ENCODE peak calls at places on chromosomes 6 and 20, in seven cellular contexts. F is heart left ventricle, O is K562, S is A549, H is left ventricle myocardium inferior, W is endodermal cell, T is tibial nerve. G is an unnamed sample.
A peak's percentile ranks its signal among the peaks of the same experiment; 100 is the strongest.

GRCh38 chr6:25359191-25359861 is 80.2 kb downstream of the CARMIL1 start:
- DNase-seq in O (no peak), F (peak; percentile 36), T (peak; percentile 36), W (peak; percentile 45), H (peak; percentile 37), S (peak; percentile 7), G (no peak)

GRCh38 chr20:24577271-24577909 is 108.0 kb downstream of the SYNDIG1 start:
- DNase-seq in W (peak; percentile 61), S (no peak), T (no peak), H (no peak), F (no peak), O (no peak), G (no peak)

GRCh38 chr6:139407718-139408222 is 33.3 kb upstream of the CITED2 start:
- DNase-seq in O (no peak), W (no peak), H (no peak), F (no peak), T (no peak), S (peak; percentile 60), G (peak; percentile 71)

GRCh38 chr6:148351277-148351676 is 8.6 kb downstream of the SASH1 start:
- DNase-seq in T (no peak), F (no peak), S (no peak), W (no peak), H (no peak), O (no peak), G (no peak)

GRCh38 chr6:168206186-168206585 is 113.4 kb downstream of the DACT2 start:
- DNase-seq in W (peak; percentile 29), H (no peak), F (no peak), O (no peak), S (no peak), T (no peak), G (no peak)

GRCh38 chr20:47455133-47456040 is 46.3 kb upstream of the NCOA3 start:
- DNase-seq in W (no peak), F (no peak), S (peak; percentile 86), O (no peak), T (no peak), H (no peak), G (no peak)

GRCh38 chr6:24426729-24427446 is 24.2 kb downstream of the MRS2 start:
- DNase-seq in W (no peak), F (no peak), T (no peak), H (no peak), S (no peak), O (no peak), G (no peak)

GRCh38 chr20:23296841-23297701 is 53.5 kb upstream of the NXT1 start:
- DNase-seq in W (no peak), O (no peak), F (no peak), T (peak; percentile 34), H (no peak), S (no peak), G (no peak)

GRCh38 chr6:30990422-30991086 is 7.0 kb downstream of the MUC21 start:
- DNase-seq in H (no peak), O (no peak), T (no peak), S (no peak), F (no peak), W (no peak), G (no peak)

GRCh38 chr6:135181333-135182119 is 418 bp downstream of the MYB start:
- DNase-seq in T (no peak), O (no peak), S (peak; percentile 10), H (no peak), W (no peak), F (no peak), G (no peak)

GRCh38 chr6:90251295-90251992 is 45.2 kb downstream of the BACH2 start:
- DNase-seq in W (no peak), O (no peak), T (no peak), H (no peak), S (no peak), F (no peak), G (no peak)

GRCh38 chr6:90247262-90247661 is 49.4 kb downstream of the BACH2 start:
- DNase-seq in H (no peak), F (no peak), O (no peak), S (no peak), T (no peak), W (no peak), G (no peak)

GRCh38 chr6:90249458-90249857 is 47.2 kb downstream of the BACH2 start:
- DNase-seq in O (no peak), T (no peak), F (no peak), W (no peak), H (no peak), S (no peak), G (no peak)

GRCh38 chr6:90249044-90249443 is 47.6 kb downstream of the BACH2 start:
- DNase-seq in O (no peak), F (no peak), T (no peak), S (no peak), H (no peak), W (no peak), G (no peak)

DNA sequence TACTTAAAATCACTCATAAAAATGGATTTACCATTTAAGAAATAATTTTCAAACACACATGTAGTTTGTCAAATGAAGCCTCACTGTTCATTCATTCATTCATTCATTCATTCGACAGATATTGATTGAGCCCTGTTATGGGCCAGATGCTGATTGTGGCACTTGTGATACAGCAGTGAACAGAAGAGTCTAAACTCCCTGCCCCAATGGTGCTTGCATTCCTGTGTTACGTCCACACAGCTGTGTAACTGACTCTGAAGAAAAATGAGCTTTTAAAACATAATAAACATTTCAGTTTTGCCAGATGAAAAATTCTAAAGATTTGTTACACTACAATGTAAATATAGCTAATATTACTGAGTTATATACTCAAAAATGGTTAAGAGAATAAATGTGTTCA is 46.2 kb downstream of the BACH2 start:
- DNase-seq in O (no peak), F (no peak), H (no peak), W (no peak), T (no peak), S (no peak), G (no peak)
- H3K4me1 ChIP-seq in O (no peaks in the 10 kb centered on the region), F (no peaks in the 10 kb centered on the region), H (no peaks in the 10 kb centered on the region), W (no peaks in the 10 kb centered on the region), T (no peaks in the 10 kb centered on the region), S (no peaks in the 10 kb centered on the region), G (no peaks in the 10 kb centered on the region)

GRCh38 chr6:109477725-109478124 is 5.3 kb downstream of the ZBTB24 start:
- DNase-seq in F (no peak), T (no peak), O (no peak), H (no peak), S (no peak), W (no peak), G (no peak)

GRCh38 chr6:109477184-109477583 is 5.8 kb downstream of the ZBTB24 start:
- DNase-seq in H (no peak), O (no peak), S (no peak), F (no peak), T (no peak), W (no peak), G (no peak)

GRCh38 chr6:109475625-109476024 is 7.4 kb downstream of the ZBTB24 start:
- DNase-seq in F (no peak), T (no peak), W (no peak), S (no peak), O (no peak), H (no peak), G (no peak)

GRCh38 chr6:109478848-109479624 is 4.0 kb downstream of the ZBTB24 start:
- DNase-seq in S (no peak), W (no peak), H (no peak), O (no peak), T (no peak), F (no peak), G (no peak)

DNA sequence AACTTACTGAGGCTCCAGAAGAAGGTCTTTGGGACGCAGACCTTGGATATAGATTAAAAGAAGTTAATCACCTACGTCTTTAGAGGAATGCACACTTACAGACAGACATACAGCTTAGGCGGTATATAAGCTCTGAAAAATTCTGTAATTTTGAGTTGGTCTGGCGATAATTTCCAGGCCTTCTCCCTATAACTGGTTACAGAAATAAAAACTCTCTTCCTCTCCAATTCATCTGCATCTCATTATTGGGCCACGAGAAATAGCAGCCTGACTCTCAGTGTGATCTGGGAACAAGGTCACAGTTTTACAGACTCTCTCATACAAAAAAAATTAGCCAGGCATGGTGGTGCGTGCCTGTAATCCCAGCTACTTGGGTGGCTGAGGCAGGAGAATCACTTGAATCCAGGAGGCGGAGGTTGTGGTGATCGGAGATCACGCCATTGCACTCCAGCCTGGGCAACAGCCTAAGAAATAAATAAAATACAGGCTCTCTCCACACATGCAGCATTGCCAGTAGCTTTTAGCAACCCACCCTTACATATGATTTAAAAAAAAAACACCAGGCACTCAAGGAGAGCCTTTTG is 4.7 kb downstream of the ZBTB24 start:
- DNase-seq in F (no peak), S (no peak), H (no peak), O (no peak), W (no peak), T (no peak), G (no peak)
- H3K4me1 ChIP-seq in F (peaks cover 39% of the 10 kb centered on the region), S (peaks cover 43% of the 10 kb centered on the region), H (peaks cover 66% of the 10 kb centered on the region), O (peaks cover 26% of the 10 kb centered on the region), W (no peaks in the 10 kb centered on the region), T (peaks cover 49% of the 10 kb centered on the region), G (peaks cover 44% of the 10 kb centered on the region)

GRCh38 chr20:57443349-57443748 is 52.2 kb downstream of the RBM38 start:
- DNase-seq in W (no peak), O (no peak), F (no peak), H (no peak), T (no peak), S (no peak), G (no peak)

GRCh38 chr20:57445298-57445697 is 54.1 kb downstream of the RBM38 start:
- DNase-seq in F (peak; percentile 79), T (no peak), W (no peak), O (no peak), S (no peak), H (peak; percentile 51), G (no peak)

GRCh38 chr20:57444394-57445048 is 53.3 kb downstream of the RBM38 start:
- DNase-seq in H (no peak), W (no peak), O (no peak), S (no peak), F (no peak), T (no peak), G (no peak)

GRCh38 chr20:57442888-57443239 is 51.7 kb downstream of the RBM38 start:
- DNase-seq in W (no peak), O (no peak), F (no peak), H (no peak), S (no peak), T (no peak), G (no peak)

DNA sequence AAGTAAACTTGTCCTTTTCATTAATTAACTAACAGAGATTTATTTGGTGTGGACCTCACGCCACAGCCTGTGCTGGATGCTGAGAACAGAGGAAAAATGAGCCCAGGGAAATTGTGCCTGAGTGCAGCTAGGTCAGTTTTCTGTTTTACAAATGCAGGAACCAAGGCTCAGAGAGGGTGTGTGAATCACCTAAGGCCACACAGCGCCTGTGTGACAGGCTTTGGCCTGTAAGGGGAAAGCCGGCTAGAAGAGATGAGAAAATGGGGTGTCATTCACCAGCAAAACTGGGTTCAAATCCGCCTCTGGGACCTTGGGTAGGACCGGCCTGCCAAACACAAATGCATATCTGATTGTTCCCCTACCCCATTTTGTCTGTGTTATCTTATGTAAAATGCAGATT is 52.7 kb downstream of the RBM38 start:
- DNase-seq in T (no peak), O (no peak), W (no peak), S (no peak), F (no peak), H (no peak), G (no peak)
- H3K4me1 ChIP-seq in T (peaks cover 14% of the 10 kb centered on the region), O (peaks cover 40% of the 10 kb centered on the region), W (no peaks in the 10 kb centered on the region), S (peaks cover 3% of the 10 kb centered on the region), F (peaks cover 34% of the 10 kb centered on the region), H (peaks cover 54% of the 10 kb centered on the region), G (peaks cover 9% of the 10 kb centered on the region)

DNA sequence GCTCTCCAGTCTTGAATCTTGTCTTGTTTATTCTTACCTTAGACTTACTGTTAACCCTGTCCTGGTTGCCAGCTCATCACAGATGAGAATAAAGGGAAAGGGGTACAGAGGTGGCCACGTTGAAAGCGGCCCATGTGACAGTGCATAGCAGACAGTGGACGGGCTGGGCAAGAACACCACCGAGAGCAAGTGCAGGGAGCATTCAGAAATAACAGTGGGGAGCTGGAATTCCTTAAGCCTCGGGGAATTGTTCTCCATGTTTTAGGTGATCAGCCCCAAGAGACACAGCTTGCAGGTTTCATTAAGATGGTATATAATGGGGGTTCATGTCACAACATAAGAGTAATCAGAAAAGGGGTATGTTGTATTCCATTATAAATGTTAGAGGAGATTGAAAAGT is 35.2 kb downstream of the VAPB start:
- DNase-seq in T (no peak), O (no peak), S (no peak), F (no peak), H (no peak), W (no peak), G (no peak)
- H3K4me1 ChIP-seq in T (no peaks in the 10 kb centered on the region), O (no peaks in the 10 kb centered on the region), S (peaks cover 13% of the 10 kb centered on the region), F (peaks cover 2% of the 10 kb centered on the region), H (peaks cover 21% of the 10 kb centered on the region), W (peaks cover 13% of the 10 kb centered on the region), G (no peaks in the 10 kb centered on the region)